ENCODE peak calls at places on chromosomes 3 and 15, in five cellular contexts. S is left cardiac atrium; R is NCI-H1105; D is right lobe of liver; Q is activated naive CD8-positive, alpha-beta T cell treated with anti-CD3 and anti-CD28 coated beads, Interleukin-2, amount 50 U/mL, for 24 hours. F is an unnamed sample.

GRCh38 chr3:18410205-18410604 is 14.9 kb downstream of the SATB1 start:
- DNase-seq in S (no peak), D (no peak), R (no peak), Q (no peak), F (no peak)

GRCh38 chr15:62975515-62975914 is 67.0 kb upstream of the TPM1 start:
- DNase-seq in Q (no peak), D (no peak), R (no peak), S (no peak), F (no peak)

GRCh38 chr3:56773588-56774330 is 28.0 kb downstream of the ARHGEF3 start:
- DNase-seq in D (no peak), S (no peak), Q (no peak), R (no peak), F (no peak)

GRCh38 chr3:197539651-197540051 is 16.1 kb downstream of the BDH1 start:
- DNase-seq in Q (no peak), D (no peak), R (no peak), S (no peak), F (no peak)

GRCh38 chr3:46921871-46922271 is 44.4 kb downstream of the PTH1R start:
- DNase-seq in S (no peak), Q (no peak), D (peak; percentile 31), R (no peak), F (no peak)

GRCh38 chr3:46544771-46545503 is 21.2 kb downstream of the LRRC2 start:
- DNase-seq in R (no peak), D (no peak), S (no peak), Q (no peak), F (no peak)

GRCh38 chr3:112327371-112327951 is 5.5 kb upstream of the CD200 start:
- DNase-seq in D (no peak), S (no peak), Q (no peak), R (peak; percentile 62), F (no peak)

GRCh38 chr15:51888593-51889195 is 59.2 kb downstream of the TMOD3 start:
- DNase-seq in R (no peak), D (no peak), S (no peak), Q (no peak), F (no peak)

GRCh38 chr15:77060560-77060959 is 10.3 kb downstream of the TSPAN3 start:
- DNase-seq in S (no peak), Q (no peak), D (no peak), R (no peak), F (no peak)

GRCh38 chr3:171157286-171157685 is 130.8 kb upstream of the SLC2A2 start:
- DNase-seq in R (no peak), D (no peak), Q (no peak), S (peak; percentile 31), F (no peak)

GRCh38 chr15:39976291-39977274 is 42.7 kb downstream of the EIF2AK4 start:
- DNase-seq in R (peak; percentile 38), D (peak; percentile 85), S (peak; percentile 73), Q (no peak), F (no peak)

F was measured in stimulated activated CD4-positive, alpha-beta T cell treated with anti-CD3 and anti-CD28 coated beads, Interleukin-1b, Interleukin-23, amount 100 ng/mL, for 1 hour.